ENCODE peak calls at places on chromosome 1, in four cellular contexts. One of them, this sample, is unnamed.

GRCh38 chr1:225572422-225572821 is 80.5 kb downstream of the ENAH start:
- DNase-seq in K562: no peak
- DNase-seq in endothelial cell of umbilical vein: no peak
- DNase-seq in IMR-90: peak; percentile 49
- DNase-seq in this sample: no peak

GRCh38 chr1:247373721-247374141 is 42.1 kb upstream of the ZNF496 start:
- DNase-seq in IMR-90: peak; percentile 32
- DNase-seq in endothelial cell of umbilical vein: peak; percentile 21
- DNase-seq in K562: peak; percentile 32
- DNase-seq in this sample: no peak

GRCh38 chr1:92857817-92858216 is 26.0 kb downstream of the RPL5 start:
- DNase-seq in endothelial cell of umbilical vein: no peak
- DNase-seq in K562: no peak
- DNase-seq in IMR-90: no peak
- DNase-seq in this sample: no peak

GRCh38 chr1:91338501-91338900 is 66.1 kb downstream of the HFM1 start:
- DNase-seq in endothelial cell of umbilical vein: no peak
- DNase-seq in K562: no peak
- DNase-seq in IMR-90: no peak
- DNase-seq in this sample: no peak

GRCh38 chr1:114009393-114009792 is 30.1 kb downstream of the OLFML3 start:
- DNase-seq in endothelial cell of umbilical vein: no peak
- DNase-seq in K562: no peak
- DNase-seq in IMR-90: peak; percentile 52
- DNase-seq in this sample: peak; percentile 28

GRCh38 chr1:59880735-59881134 is 45.8 kb downstream of the CYP2J2 start:
- DNase-seq in endothelial cell of umbilical vein: peak; percentile 3
- DNase-seq in IMR-90: no peak
- DNase-seq in K562: no peak
- DNase-seq in this sample: no peak

GRCh38 chr1:226617109-226617508 is 68.5 kb downstream of the STUM start:
- DNase-seq in endothelial cell of umbilical vein: no peak
- DNase-seq in IMR-90: no peak
- DNase-seq in K562: no peak
- DNase-seq in this sample: no peak

GRCh38 chr1:19156676-19157075 is 53.4 kb downstream of the UBR4 start:
- DNase-seq in endothelial cell of umbilical vein: peak; percentile 97
- DNase-seq in IMR-90: peak; percentile 44
- DNase-seq in K562: no peak
- DNase-seq in this sample: no peak

GRCh38 chr1:29896300-29896699 is 660.0 kb downstream of the PTPRU start:
- DNase-seq in IMR-90: no peak
- DNase-seq in K562: no peak
- DNase-seq in endothelial cell of umbilical vein: no peak
- DNase-seq in this sample: no peak

GRCh38 chr1:67429011-67429527 is 1.1 kb downstream of the SERBP1 start:
- DNase-seq in IMR-90: no peak
- DNase-seq in endothelial cell of umbilical vein: peak; percentile 36
- DNase-seq in K562: no peak
- DNase-seq in this sample: no peak

GRCh38 chr1:102732927-102733326 is 375.4 kb downstream of the COL11A1 start:
- DNase-seq in K562: no peak
- DNase-seq in IMR-90: no peak
- DNase-seq in endothelial cell of umbilical vein: no peak
- DNase-seq in this sample: no peak

GRCh38 chr1:192270398-192270797 is 46.4 kb upstream of the RGS21 start:
- DNase-seq in K562: no peak
- DNase-seq in IMR-90: peak; percentile 50
- DNase-seq in endothelial cell of umbilical vein: peak; percentile 80
- DNase-seq in this sample: no peak

GRCh38 chr1:229140018-229140417 is 130.9 kb upstream of the RAB4A start:
- DNase-seq in IMR-90: no peak
- DNase-seq in endothelial cell of umbilical vein: no peak
- DNase-seq in K562: no peak
- DNase-seq in this sample: no peak

GRCh38 chr1:19921310-19921709 is 2.1 kb downstream of the PLA2G2E start:
- DNase-seq in K562: no peak
- DNase-seq in IMR-90: no peak
- DNase-seq in endothelial cell of umbilical vein: no peak
- DNase-seq in this sample: no peak

GRCh38 chr1:7084232-7084894 is 299.1 kb downstream of the CAMTA1 start:
- DNase-seq in endothelial cell of umbilical vein: no peak
- DNase-seq in K562: no peak
- DNase-seq in IMR-90: no peak
- DNase-seq in this sample: no peak

GRCh38 chr1:101992816-101993575 is 3.7 kb downstream of the OLFM3 start:
- DNase-seq in endothelial cell of umbilical vein: no peak
- DNase-seq in K562: no peak
- DNase-seq in IMR-90: no peak
- DNase-seq in this sample: no peak

GRCh38 chr1:159854101-159854692 is 8.3 kb downstream of the VSIG8 start:
- DNase-seq in K562: peak; percentile 27
- DNase-seq in IMR-90: no peak
- DNase-seq in endothelial cell of umbilical vein: peak; percentile 70
- DNase-seq in this sample: no peak

GRCh38 chr1:10667815-10668214 is 128.6 kb downstream of the CASZ1 start:
- DNase-seq in IMR-90: no peak
- DNase-seq in K562: no peak
- DNase-seq in endothelial cell of umbilical vein: no peak
- DNase-seq in this sample: no peak

GRCh38 chr1:66140072-66140471 is 347.4 kb downstream of the PDE4B start:
- DNase-seq in K562: no peak
- DNase-seq in IMR-90: no peak
- DNase-seq in endothelial cell of umbilical vein: no peak
- DNase-seq in this sample: no peak

GRCh38 chr1:10419351-10419750 is 10.9 kb upstream of the CENPS start:
- DNase-seq in IMR-90: no peak
- DNase-seq in K562: no peak
- DNase-seq in endothelial cell of umbilical vein: no peak
- DNase-seq in this sample: no peak

GRCh38 chr1:14658642-14659041 is 60.2 kb downstream of the KAZN start:
- DNase-seq in IMR-90: no peak
- DNase-seq in endothelial cell of umbilical vein: no peak
- DNase-seq in K562: no peak
- DNase-seq in this sample: no peak

GRCh38 chr1:11779715-11780379 is 17.9 kb downstream of the C1orf167 start:
- DNase-seq in K562: no peak
- DNase-seq in endothelial cell of umbilical vein: no peak
- DNase-seq in IMR-90: no peak
- DNase-seq in this sample: no peak

GRCh38 chr1:42003433-42003832 is 84.7 kb upstream of the HIVEP3 start:
- DNase-seq in endothelial cell of umbilical vein: no peak
- DNase-seq in K562: no peak
- DNase-seq in IMR-90: no peak
- DNase-seq in this sample: no peak

GRCh38 chr1:152035406-152036315 is 1.1 kb downstream of the S100A11 start:
- DNase-seq in endothelial cell of umbilical vein: peak; percentile 63
- DNase-seq in IMR-90: no peak
- DNase-seq in K562: peak; percentile 33
- DNase-seq in this sample: no peak

GRCh38 chr1:37989381-37989930 is 366 bp downstream of the SF3A3 start:
- DNase-seq in IMR-90: peak; percentile 23
- DNase-seq in K562: peak; percentile 71
- DNase-seq in endothelial cell of umbilical vein: no peak
- DNase-seq in this sample: no peak

GRCh38 chr1:100866041-100866900 is 28.4 kb downstream of the EXTL2 start:
- DNase-seq in K562: peak; percentile 41
- DNase-seq in endothelial cell of umbilical vein: peak; percentile 78
- DNase-seq in IMR-90: peak; percentile 70
- DNase-seq in this sample: no peak

GRCh38 chr1:101474039-101474665 is 237.3 kb downstream of the S1PR1 start:
- DNase-seq in endothelial cell of umbilical vein: peak; percentile 19
- DNase-seq in IMR-90: no peak
- DNase-seq in K562: peak; percentile 17
- DNase-seq in this sample: no peak

GRCh38 chr1:66291047-66291864 is 242.7 kb upstream of the SGIP1 start:
- DNase-seq in K562: no peak
- DNase-seq in endothelial cell of umbilical vein: no peak
- DNase-seq in IMR-90: peak; percentile 55
- DNase-seq in this sample: no peak

GRCh38 chr1:248611883-248612282 is 14.4 kb upstream of the OR2T10 start:
- DNase-seq in K562: no peak
- DNase-seq in endothelial cell of umbilical vein: no peak
- DNase-seq in IMR-90: no peak
- DNase-seq in this sample: no peak

GRCh38 chr1:197841158-197841557 is 61.3 kb upstream of the C1orf53 start:
- DNase-seq in K562: no peak
- DNase-seq in endothelial cell of umbilical vein: no peak
- DNase-seq in IMR-90: no peak
- DNase-seq in this sample: no peak

GRCh38 chr1:96281491-96281890 is 440.1 kb upstream of the PTBP2 start:
- DNase-seq in K562: no peak
- DNase-seq in endothelial cell of umbilical vein: no peak
- DNase-seq in IMR-90: no peak
- DNase-seq in this sample: no peak

GRCh38 chr1:151235235-151235634 is 19.3 kb upstream of the PSMD4 start:
- DNase-seq in IMR-90: no peak
- DNase-seq in K562: no peak
- DNase-seq in endothelial cell of umbilical vein: no peak
- DNase-seq in this sample: no peak

GRCh38 chr1:111990026-111990877 is 784 bp upstream of the KCND3 start:
- DNase-seq in endothelial cell of umbilical vein: no peak
- DNase-seq in K562: no peak
- DNase-seq in IMR-90: no peak
- DNase-seq in this sample: no peak

GRCh38 chr1:209710837-209711236 is 6.2 kb downstream of the HSD11B1 start:
- DNase-seq in IMR-90: no peak
- DNase-seq in endothelial cell of umbilical vein: no peak
- DNase-seq in K562: no peak
- DNase-seq in this sample: no peak

GRCh38 chr1:59150537-59151386 is 146.1 kb upstream of the FGGY start:
- DNase-seq in IMR-90: peak; percentile 100
- DNase-seq in endothelial cell of umbilical vein: peak; percentile 89
- DNase-seq in K562: no peak
- DNase-seq in this sample: peak; percentile 96

GRCh38 chr1:50516056-50516455 is 92.8 kb upstream of the DMRTA2 start:
- DNase-seq in K562: no peak
- DNase-seq in IMR-90: peak; percentile 2
- DNase-seq in endothelial cell of umbilical vein: no peak
- DNase-seq in this sample: no peak

GRCh38 chr1:234985531-234986294 is 142.9 kb downstream of the TOMM20 start:
- DNase-seq in endothelial cell of umbilical vein: no peak
- DNase-seq in IMR-90: no peak
- DNase-seq in K562: no peak
- DNase-seq in this sample: no peak
- H3K4me1 ChIP-seq in endothelial cell of umbilical vein: peaks cover 59% of the 10 kb centered on the region
- H3K4me1 ChIP-seq in IMR-90: peaks cover 38% of the 10 kb centered on the region
- H3K4me1 ChIP-seq in K562: peaks cover 48% of the 10 kb centered on the region
- H3K4me1 ChIP-seq in this sample: peaks cover 23% of the 10 kb centered on the region

DNA sequence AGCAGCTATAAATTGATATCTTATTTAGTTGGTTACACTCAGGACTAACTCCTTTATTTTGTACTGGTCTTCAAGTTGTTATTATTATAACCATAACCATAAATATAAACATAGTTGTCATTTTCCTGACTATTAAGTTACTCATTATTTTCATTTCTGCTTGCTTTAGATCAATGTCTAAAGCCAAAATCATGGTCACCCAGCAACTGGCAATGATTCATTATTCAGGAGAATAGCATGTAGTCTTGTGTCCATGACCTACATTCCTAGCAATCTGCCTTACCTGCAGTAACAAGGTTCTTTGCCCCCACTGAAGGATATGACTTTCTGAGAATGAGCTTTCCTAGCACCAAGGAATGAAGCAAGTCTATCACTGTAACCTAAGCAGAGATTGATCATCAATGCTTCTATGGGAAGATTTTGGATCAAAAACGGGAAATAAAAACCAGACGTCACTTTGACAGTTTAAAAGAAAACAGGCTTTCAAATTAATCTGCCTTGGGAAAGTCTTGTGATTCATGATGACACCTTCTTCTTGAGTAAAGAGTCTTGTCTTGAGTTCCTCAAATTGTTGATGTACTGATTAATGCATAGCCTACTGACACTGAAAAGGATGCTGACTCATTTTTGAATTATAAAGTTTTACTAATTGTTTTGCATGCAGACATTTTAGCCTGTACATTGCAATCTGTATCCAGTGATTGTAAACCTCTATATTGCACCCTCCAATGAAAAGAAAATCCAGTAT is 203.3 kb upstream of the IVNS1ABP start:
- DNase-seq in endothelial cell of umbilical vein: peak; percentile 57
- DNase-seq in IMR-90: no peak
- DNase-seq in K562: no peak
- DNase-seq in this sample: peak; percentile 83
- H3K27ac ChIP-seq in endothelial cell of umbilical vein: peak overlapping the region; percentile 35
- H3K27ac ChIP-seq in IMR-90: no peak overlapping the region
- H3K27ac ChIP-seq in K562: no peak overlapping the region
- H3K27ac ChIP-seq in this sample: peak overlapping the region; percentile 55

DNA sequence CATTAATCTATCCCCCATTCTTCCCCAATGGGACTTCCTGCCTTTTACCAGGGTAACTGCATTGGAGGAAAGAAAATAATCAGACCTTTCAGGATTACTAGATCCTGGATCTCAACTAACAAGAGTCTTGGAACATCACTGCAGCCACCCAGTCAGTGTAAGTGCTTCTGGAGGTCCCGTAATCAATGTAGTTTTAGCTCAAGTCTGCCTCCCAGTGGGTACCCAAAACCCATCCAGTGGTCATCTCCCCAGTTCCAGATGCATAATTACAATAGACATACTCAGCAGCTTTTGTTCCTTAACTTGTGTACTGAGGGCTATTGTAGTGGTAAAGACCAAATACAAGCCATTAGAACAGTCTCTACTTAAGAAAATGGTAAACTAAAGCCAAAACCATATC is 319.1 kb downstream of the GPATCH2 start:
- DNase-seq in endothelial cell of umbilical vein: no peak
- DNase-seq in K562: no peak
- DNase-seq in IMR-90: peak; percentile 20
- DNase-seq in this sample: no peak
- H3K9me1 ChIP-seq in endothelial cell of umbilical vein: no peaks in the 10 kb centered on the region
- H3K9me1 ChIP-seq in K562: no peaks in the 10 kb centered on the region
- H3K9me1 ChIP-seq in IMR-90: no peaks in the 10 kb centered on the region
- H3K9me1 ChIP-seq in this sample: no peaks in the 10 kb centered on the region

DNA sequence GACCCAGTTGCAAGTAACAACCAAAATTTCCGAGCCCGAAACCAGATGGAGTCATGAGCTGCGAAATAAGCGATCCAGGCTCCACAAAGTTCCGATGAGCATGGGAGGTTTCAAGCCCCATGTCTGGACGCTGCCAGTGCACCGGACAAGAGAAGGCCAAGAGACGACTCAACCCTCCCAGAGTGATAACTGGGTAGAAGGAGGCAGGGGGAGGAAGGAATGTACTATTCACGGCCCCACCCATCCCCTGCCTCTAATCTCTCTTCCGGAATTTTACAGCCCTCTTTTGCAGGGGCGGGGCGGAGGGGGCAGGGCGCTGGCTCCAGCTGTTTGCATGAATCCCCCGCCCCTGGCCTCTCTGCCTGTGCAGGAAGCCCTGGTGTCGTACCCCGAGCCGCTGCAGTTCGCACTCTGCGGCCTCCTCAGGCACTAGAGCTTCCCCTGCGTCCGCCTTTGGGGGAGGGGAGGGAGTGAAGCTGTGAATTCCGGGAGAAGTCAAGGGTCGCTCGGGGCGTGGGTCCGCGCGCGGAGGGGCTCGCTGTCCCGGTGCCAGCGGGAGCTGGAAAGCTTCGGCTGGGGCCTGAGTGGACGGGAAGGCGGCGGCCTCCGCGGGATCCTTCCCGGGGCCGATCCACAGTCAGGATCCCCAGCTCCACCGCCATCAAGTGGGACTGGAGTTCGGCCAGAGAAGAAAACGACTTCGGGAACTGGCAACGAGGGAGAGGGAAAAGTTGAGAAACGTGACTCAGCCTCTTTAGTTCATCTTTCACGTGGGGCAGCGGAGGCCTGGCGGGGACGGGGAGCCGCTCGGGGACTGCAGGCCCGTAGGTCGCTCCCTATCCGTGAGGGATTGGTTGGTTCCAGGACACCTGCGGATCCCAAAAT is 6.3 kb upstream of the PTP4A2 start:
- DNase-seq in IMR-90: peak; percentile 87
- DNase-seq in endothelial cell of umbilical vein: peak; percentile 86
- DNase-seq in K562: peak; percentile 94
- DNase-seq in this sample: no peak
- H3K4me1 ChIP-seq in IMR-90: peaks cover 16% of the 10 kb centered on the region
- H3K4me1 ChIP-seq in endothelial cell of umbilical vein: peaks cover 18% of the 10 kb centered on the region
- H3K4me1 ChIP-seq in K562: peaks cover 41% of the 10 kb centered on the region
- H3K4me1 ChIP-seq in this sample: peaks cover 27% of the 10 kb centered on the region